ENCODE peak calls at places on chromosomes 4 and X, in six cellular contexts. N is neural progenitor cell, K is lower lobe of right lung, H is heart left ventricle, V is upper lobe of right lung, B is PC-3. G is an unnamed sample. For H3K4me1 and H3K36me3, the result is how much of the 10 kb centered on the place peaks cover.

GRCh38 chrX:51804741-51805140 is 61.5 kb downstream of the GSPT2 start:
- DNase-seq in N (no peak), K (no peak), H (no peak), V (no peak), B (peak), G (no peak)

GRCh38 chrX:72023071-72023470 is 108.6 kb downstream of the RTL5 start:
- DNase-seq in N (no peak), K (no peak), H (no peak), V (no peak), B (no peak), G (no peak)

GRCh38 chrX:86946569-86946968 is 571.0 kb upstream of the KLHL4 start:
- DNase-seq in N (peak), K (no peak), H (no peak), V (no peak), B (peak), G (no peak)

GRCh38 chr4:120327276-120327675 is 260.6 kb upstream of the MAD2L1 start:
- DNase-seq in N (peak), K (no peak), H (no peak), V (no peak), B (no peak), G (no peak)

GRCh38 chrX:63657821-63658220 is 127.2 kb downstream of the ARHGEF9 start:
- DNase-seq in N (no peak), K (peak), H (peak), V (peak), B (peak), G (no peak)

GRCh38 chrX:148290041-148290440 is 210.4 kb upstream of the AFF2 start:
- DNase-seq in N (no peak), K (no peak), H (no peak), V (no peak), B (no peak), G (no peak)

GRCh38 chr4:68518889-68519288 is 57.2 kb downstream of the UGT2B17 start:
- DNase-seq in N (no peak), K (no peak), H (no peak), V (no peak), B (no peak), G (no peak)

GRCh38 chrX:105658136-105658535 is 164.2 kb upstream of the NRK start:
- DNase-seq in N (no peak), K (no peak), H (no peak), V (no peak), B (peak), G (no peak)

GRCh38 chr4:181202249-181202648 is 1041.0 kb upstream of the TENM3 start:
- DNase-seq in N (no peak), K (no peak), H (no peak), V (no peak), B (no peak), G (no peak)

GRCh38 chr4:39048291-39048690 is 13.7 kb upstream of the KLHL5 start:
- DNase-seq in N (no peak), K (no peak), H (no peak), V (no peak), B (no peak), G (peak)
- H3K4me1 ChIP-seq in N (under half), K (under half), H (under half), V (under half), B (under half), G (under half)

GRCh38 chr4:42554072-42554471 is 102.8 kb downstream of the ATP8A1 start:
- DNase-seq in N (no peak), K (no peak), H (no peak), V (no peak), B (no peak), G (no peak)
- H3K36me3 ChIP-seq in N (under half), K (under half), H (under half), V (under half), B (under half), G (under half)

GRCh38 chr4:2862528-2862927 is 18.9 kb downstream of the ADD1 start:
- DNase-seq in N (peak), K (no peak), H (no peak), V (no peak), B (peak), G (no peak)
- H3K4me1 ChIP-seq in N (under half), K (half or more), H (half or more), V (half or more), B (under half), G (under half)

GRCh38 chrX:9738146-9738545 is 27.5 kb downstream of the GPR143 start:
- DNase-seq in N (no peak), K (no peak), H (no peak), V (no peak), B (no peak), G (no peak)

GRCh38 chrX:9739130-9739529 is 26.5 kb downstream of the GPR143 start:
- DNase-seq in N (no peak), K (no peak), H (no peak), V (no peak), B (no peak), G (no peak)

DNA sequence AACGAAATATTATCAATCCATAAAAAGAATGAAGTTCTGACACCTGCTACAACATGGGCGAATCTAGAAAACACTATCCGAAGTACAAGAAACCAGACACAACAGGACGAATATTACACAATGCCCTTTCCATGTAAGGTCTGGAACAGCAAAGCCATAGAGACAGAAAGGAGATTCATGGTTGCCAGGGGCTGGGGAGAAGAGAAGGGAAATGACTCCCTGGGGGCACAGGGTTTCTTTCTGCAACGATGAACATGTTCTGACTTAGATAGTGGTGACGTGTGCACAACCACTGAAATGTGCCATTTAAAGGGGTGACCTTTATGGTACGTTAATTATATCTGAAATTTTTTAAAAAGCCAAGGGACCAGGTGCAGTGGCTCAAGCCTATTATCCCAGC is 28.3 kb downstream of the GPR143 start:
- DNase-seq in N (no peak), K (no peak), H (no peak), V (no peak), B (no peak), G (no peak)
- H3K36me3 ChIP-seq in N (under half), K (under half), H (under half), V (under half), B (under half), G (under half)

GRCh38 chr4:74656596-74656995 is 137.7 kb downstream of the BTC start:
- DNase-seq in N (no peak), K (no peak), H (no peak), V (no peak), B (peak), G (no peak)

GRCh38 chr4:74658114-74658513 is 136.2 kb downstream of the BTC start:
- DNase-seq in N (no peak), K (no peak), H (no peak), V (no peak), B (no peak), G (no peak)

GRCh38 chr4:74651198-74651597 is 143.1 kb downstream of the BTC start:
- DNase-seq in N (no peak), K (no peak), H (no peak), V (no peak), B (no peak), G (no peak)

GRCh38 chr4:74653331-74654229 is 140.7 kb downstream of the BTC start:
- DNase-seq in N (no peak), K (no peak), H (no peak), V (no peak), B (no peak), G (no peak)

DNA sequence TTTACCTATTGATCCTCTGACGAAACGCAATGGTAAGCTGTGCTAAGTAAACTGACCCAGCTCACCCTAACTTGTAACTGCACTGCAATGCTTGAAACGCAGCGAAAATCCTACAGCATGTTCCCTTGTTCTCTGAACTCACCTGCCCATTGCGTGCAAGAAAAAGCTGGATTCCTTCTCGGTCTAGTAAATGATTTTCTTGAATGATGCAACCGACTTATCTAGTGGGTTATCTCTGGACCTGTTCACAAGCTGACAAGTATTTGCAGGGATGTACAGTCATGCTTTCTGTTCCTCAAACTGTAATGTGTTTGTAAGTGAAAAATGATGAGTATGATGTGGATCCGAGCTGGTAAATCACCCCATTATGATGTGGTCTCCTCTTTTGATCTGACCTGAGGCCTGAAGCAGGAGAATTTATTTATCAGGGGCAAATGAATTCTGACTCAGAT is 140.1 kb downstream of the BTC start:
- DNase-seq in N (no peak), K (no peak), H (no peak), V (no peak), B (peak), G (no peak)
- H3K4me1 ChIP-seq in N (under half), K (under half), H (under half), V (under half), B (half or more), G (under half)

DNA sequence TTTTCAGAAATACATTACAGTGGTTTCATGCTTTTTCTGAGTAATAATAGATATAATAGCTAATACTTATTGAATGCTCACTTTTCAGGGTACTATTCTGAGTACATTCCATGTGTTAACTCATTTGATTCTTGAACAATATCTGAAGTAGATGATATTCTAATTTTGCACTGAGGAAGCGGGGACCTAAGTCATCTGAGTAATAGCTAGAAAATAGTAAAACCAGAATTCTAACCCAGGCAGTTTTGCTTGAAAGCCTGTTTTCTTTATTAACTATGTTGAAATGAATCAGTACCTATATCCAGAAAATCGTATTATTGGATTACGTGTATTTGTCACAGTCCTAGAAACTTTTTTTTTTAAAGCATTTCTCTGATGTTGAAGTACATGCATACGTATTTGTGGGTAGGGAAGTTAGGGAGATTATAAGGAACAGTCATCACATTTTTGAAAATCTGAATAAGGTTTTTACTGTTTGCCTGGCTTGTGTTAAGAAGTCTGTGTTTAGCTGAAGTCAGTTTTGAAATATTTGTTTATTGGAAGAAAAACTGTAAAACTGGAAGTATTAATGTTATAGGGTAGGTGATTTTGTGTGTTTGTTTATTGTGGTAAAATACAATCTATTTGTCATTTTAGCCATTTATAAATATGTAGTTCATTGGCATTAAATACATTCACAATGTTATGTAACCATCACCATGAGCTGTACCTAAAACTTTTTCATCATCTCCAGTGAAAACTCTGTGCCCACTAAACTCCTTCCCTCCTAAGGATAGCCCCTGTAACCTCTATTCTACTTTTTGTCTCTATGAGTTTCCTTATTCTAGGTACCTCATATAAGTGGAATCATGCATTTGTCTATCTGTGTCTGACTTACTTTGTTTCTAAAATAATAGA is 55.3 kb downstream of the FIP1L1 start:
- DNase-seq in N (no peak), K (no peak), H (no peak), V (no peak), B (no peak), G (no peak)
- H3K36me3 ChIP-seq in N (under half), K (half or more), H (under half), V (half or more), B (under half), G (under half)

GRCh38 chr4:144583658-144584057 is 62.3 kb upstream of the HHIP start:
- DNase-seq in N (no peak), K (no peak), H (no peak), V (no peak), B (peak), G (no peak)
- H3K4me1 ChIP-seq in N (under half), K (under half), H (under half), V (under half), B (half or more), G (under half)

GRCh38 chr4:44912980-44913379 is 186.6 kb upstream of the GNPDA2 start:
- DNase-seq in N (no peak), K (no peak), H (no peak), V (no peak), B (no peak), G (no peak)

GRCh38 chr4:44914223-44914622 is 187.9 kb upstream of the GNPDA2 start:
- DNase-seq in N (no peak), K (no peak), H (no peak), V (no peak), B (no peak), G (no peak)

DNA sequence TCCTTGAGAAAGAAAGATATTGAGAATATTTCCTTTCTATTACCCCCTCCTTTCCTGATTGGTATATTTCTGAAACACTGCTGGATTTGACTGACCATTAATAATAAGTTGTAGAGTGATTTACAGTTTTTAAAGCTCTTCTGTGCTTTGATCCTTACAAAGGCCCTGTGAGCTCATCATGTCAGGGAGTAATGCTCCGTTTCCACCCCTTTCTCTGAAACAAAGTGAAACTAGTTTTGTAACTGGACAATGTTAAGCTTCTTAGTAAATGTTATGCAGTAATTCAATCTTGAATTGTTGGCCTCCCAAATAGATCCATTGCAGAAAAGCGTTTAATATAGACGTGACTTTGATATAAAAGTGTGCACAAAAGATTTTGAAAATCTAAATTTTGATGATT is 190.1 kb upstream of the GNPDA2 start:
- DNase-seq in N (no peak), K (no peak), H (no peak), V (no peak), B (peak), G (no peak)
- H3K36me3 ChIP-seq in N (under half), K (under half), H (under half), V (under half), B (under half), G (under half)

DNA sequence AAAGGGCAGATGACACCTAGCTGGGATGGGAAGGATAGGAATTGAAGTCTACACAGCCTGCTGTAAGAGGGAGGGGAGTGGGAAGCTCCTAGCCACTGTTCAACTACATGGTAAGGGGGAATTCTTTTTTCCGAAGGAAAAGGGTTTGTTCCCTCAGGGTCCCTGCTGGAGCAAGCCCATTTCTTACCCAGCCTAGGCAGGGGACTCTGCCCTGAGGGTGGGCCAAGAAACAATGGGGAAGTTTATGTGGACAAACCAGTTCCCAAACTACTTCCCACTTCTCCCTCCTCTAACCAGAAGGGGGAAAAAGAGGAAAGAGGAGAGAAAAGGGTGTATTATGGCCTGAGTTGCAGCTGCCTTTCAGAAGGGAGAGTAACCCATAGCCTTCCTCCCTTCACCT is 13.5 kb upstream of the VSIG4 start:
- DNase-seq in N (no peak), K (no peak), H (no peak), V (no peak), B (no peak), G (no peak)
- H3K4me1 ChIP-seq in N (under half), K (under half), H (under half), V (under half), B (under half), G (under half)

G was measured in naive thymus-derived CD4-positive, alpha-beta T cell.